ENCODE peak calls at places on chromosomes 16 and 17, in five cellular contexts. One of them, this sample, is unnamed.

GRCh38 chr17:8337802-8338744 is 1.6 kb upstream of the ODF4 start:
- DNase-seq in heart right ventricle: no peak
- DNase-seq in naive thymus-derived CD4-positive, alpha-beta T cell: no peak
- DNase-seq in HCT116: no peak
- DNase-seq in transverse colon: no peak
- DNase-seq in this sample: no peak

GRCh38 chr17:83189673-83190385 is 110.4 kb downstream of the METRNL start:
- DNase-seq in heart right ventricle: no peak
- DNase-seq in transverse colon: no peak
- DNase-seq in naive thymus-derived CD4-positive, alpha-beta T cell: no peak
- DNase-seq in HCT116: no peak
- DNase-seq in this sample: peak; percentile 75

GRCh38 chr16:56289412-56289811 is 98.1 kb downstream of the GNAO1 start:
- DNase-seq in HCT116: no peak
- DNase-seq in heart right ventricle: no peak
- DNase-seq in transverse colon: no peak
- DNase-seq in naive thymus-derived CD4-positive, alpha-beta T cell: no peak
- DNase-seq in this sample: no peak

GRCh38 chr17:13558588-13558987 is 43.1 kb downstream of the HS3ST3A1 start:
- DNase-seq in naive thymus-derived CD4-positive, alpha-beta T cell: no peak
- DNase-seq in HCT116: no peak
- DNase-seq in transverse colon: no peak
- DNase-seq in heart right ventricle: no peak
- DNase-seq in this sample: no peak

GRCh38 chr16:1678500-1679098 is 520 bp downstream of the JPT2 start:
- DNase-seq in heart right ventricle: peak; percentile 17
- DNase-seq in naive thymus-derived CD4-positive, alpha-beta T cell: peak; percentile 29
- DNase-seq in transverse colon: peak; percentile 51
- DNase-seq in HCT116: no peak
- DNase-seq in this sample: no peak

GRCh38 chr16:52621651-52622050 is 74.7 kb upstream of the TOX3 start:
- DNase-seq in transverse colon: no peak
- DNase-seq in HCT116: no peak
- DNase-seq in naive thymus-derived CD4-positive, alpha-beta T cell: no peak
- DNase-seq in heart right ventricle: no peak
- DNase-seq in this sample: no peak

GRCh38 chr17:48560452-48560817 is 15.5 kb upstream of the HOXB2 start:
- DNase-seq in heart right ventricle: no peak
- DNase-seq in naive thymus-derived CD4-positive, alpha-beta T cell: no peak
- DNase-seq in HCT116: no peak
- DNase-seq in transverse colon: no peak
- DNase-seq in this sample: no peak

GRCh38 chr16:87765473-87765775 is 362 bp downstream of the KLHDC4 start:
- DNase-seq in heart right ventricle: no peak
- DNase-seq in naive thymus-derived CD4-positive, alpha-beta T cell: peak; percentile 54
- DNase-seq in transverse colon: peak; percentile 15
- DNase-seq in HCT116: no peak
- DNase-seq in this sample: no peak

GRCh38 chr16:86653289-86654006 is 75.1 kb downstream of the FOXL1 start:
- DNase-seq in heart right ventricle: peak; percentile 43
- DNase-seq in transverse colon: no peak
- DNase-seq in HCT116: no peak
- DNase-seq in naive thymus-derived CD4-positive, alpha-beta T cell: no peak
- DNase-seq in this sample: no peak

GRCh38 chr17:59406808-59407381 is 75.4 kb downstream of the YPEL2 start:
- DNase-seq in naive thymus-derived CD4-positive, alpha-beta T cell: no peak
- DNase-seq in transverse colon: no peak
- DNase-seq in HCT116: no peak
- DNase-seq in heart right ventricle: peak; percentile 37
- DNase-seq in this sample: no peak

GRCh38 chr17:76491271-76492184 is 9.7 kb downstream of the RHBDF2 start:
- DNase-seq in HCT116: no peak
- DNase-seq in transverse colon: peak; percentile 32
- DNase-seq in naive thymus-derived CD4-positive, alpha-beta T cell: no peak
- DNase-seq in heart right ventricle: no peak
- DNase-seq in this sample: no peak

GRCh38 chr17:81509048-81509686 is 3.4 kb downstream of the ACTG1 start:
- DNase-seq in transverse colon: peak; percentile 48
- DNase-seq in naive thymus-derived CD4-positive, alpha-beta T cell: peak; percentile 31
- DNase-seq in HCT116: no peak
- DNase-seq in heart right ventricle: no peak
- DNase-seq in this sample: no peak

GRCh38 chr16:85662036-85662812 is 26.5 kb downstream of the GINS2 start:
- DNase-seq in HCT116: no peak
- DNase-seq in transverse colon: no peak
- DNase-seq in naive thymus-derived CD4-positive, alpha-beta T cell: no peak
- DNase-seq in heart right ventricle: no peak
- DNase-seq in this sample: no peak

GRCh38 chr16:14063618-14064581 is 7.2 kb upstream of the MRTFB start:
- DNase-seq in heart right ventricle: no peak
- DNase-seq in transverse colon: no peak
- DNase-seq in HCT116: no peak
- DNase-seq in naive thymus-derived CD4-positive, alpha-beta T cell: no peak
- DNase-seq in this sample: no peak

GRCh38 chr17:64262422-64263260 is at the start of gene TEX2:
- DNase-seq in transverse colon: peak; percentile 66
- DNase-seq in HCT116: no peak
- DNase-seq in naive thymus-derived CD4-positive, alpha-beta T cell: peak; percentile 71
- DNase-seq in heart right ventricle: peak; percentile 47
- DNase-seq in this sample: peak; percentile 89

GRCh38 chr16:27352026-27352425 is 38.3 kb downstream of the IL4R start:
- DNase-seq in HCT116: no peak
- DNase-seq in heart right ventricle: no peak
- DNase-seq in naive thymus-derived CD4-positive, alpha-beta T cell: no peak
- DNase-seq in transverse colon: no peak
- DNase-seq in this sample: no peak

GRCh38 chr17:5422505-5422904 is 2.5 kb downstream of the RPAIN start:
- DNase-seq in HCT116: peak; percentile 35
- DNase-seq in heart right ventricle: no peak
- DNase-seq in transverse colon: no peak
- DNase-seq in naive thymus-derived CD4-positive, alpha-beta T cell: no peak
- DNase-seq in this sample: no peak

GRCh38 chr16:86495357-86495701 is 15.0 kb upstream of the FOXF1 start:
- DNase-seq in HCT116: no peak
- DNase-seq in transverse colon: no peak
- DNase-seq in heart right ventricle: no peak
- DNase-seq in naive thymus-derived CD4-positive, alpha-beta T cell: no peak
- DNase-seq in this sample: no peak

GRCh38 chr16:52078716-52079655 is 468.0 kb downstream of the TOX3 start:
- DNase-seq in naive thymus-derived CD4-positive, alpha-beta T cell: no peak
- DNase-seq in HCT116: no peak
- DNase-seq in heart right ventricle: no peak
- DNase-seq in transverse colon: no peak
- DNase-seq in this sample: no peak

GRCh38 chr17:63426917-63427308 is 19.2 kb downstream of the CYB561 start:
- DNase-seq in HCT116: no peak
- DNase-seq in naive thymus-derived CD4-positive, alpha-beta T cell: no peak
- DNase-seq in transverse colon: no peak
- DNase-seq in heart right ventricle: no peak
- DNase-seq in this sample: no peak

GRCh38 chr16:57271867-57272495 is 12.5 kb downstream of the PLLP start:
- DNase-seq in naive thymus-derived CD4-positive, alpha-beta T cell: no peak
- DNase-seq in HCT116: no peak
- DNase-seq in transverse colon: no peak
- DNase-seq in heart right ventricle: no peak
- DNase-seq in this sample: no peak

GRCh38 chr16:77974883-77975282 is 47.5 kb upstream of the CLEC3A start:
- DNase-seq in heart right ventricle: no peak
- DNase-seq in naive thymus-derived CD4-positive, alpha-beta T cell: no peak
- DNase-seq in HCT116: no peak
- DNase-seq in transverse colon: no peak
- DNase-seq in this sample: no peak

GRCh38 chr17:2218426-2218825 is 85.2 kb downstream of the SMG6 start:
- DNase-seq in HCT116: no peak
- DNase-seq in transverse colon: no peak
- DNase-seq in heart right ventricle: no peak
- DNase-seq in naive thymus-derived CD4-positive, alpha-beta T cell: no peak
- DNase-seq in this sample: no peak

GRCh38 chr16:11303405-11304138 is 22.4 kb upstream of the PRM1 start:
- DNase-seq in HCT116: no peak
- DNase-seq in heart right ventricle: no peak
- DNase-seq in transverse colon: no peak
- DNase-seq in naive thymus-derived CD4-positive, alpha-beta T cell: no peak
- DNase-seq in this sample: no peak

GRCh38 chr17:54968259-54968953 is at the start of the genes COX11 and STXBP4:
- DNase-seq in HCT116: peak; percentile 98
- DNase-seq in heart right ventricle: peak; percentile 94
- DNase-seq in naive thymus-derived CD4-positive, alpha-beta T cell: peak; percentile 95
- DNase-seq in transverse colon: peak; percentile 96
- DNase-seq in this sample: peak; percentile 94

GRCh38 chr17:54967621-54968258 is 714 bp downstream of the COX11 start:
- DNase-seq in heart right ventricle: no peak
- DNase-seq in naive thymus-derived CD4-positive, alpha-beta T cell: peak; percentile 0
- DNase-seq in HCT116: peak; percentile 31
- DNase-seq in transverse colon: peak; percentile 40
- DNase-seq in this sample: no peak

GRCh38 chr17:54971147-54971546 is 2.6 kb downstream of the STXBP4 start:
- DNase-seq in naive thymus-derived CD4-positive, alpha-beta T cell: no peak
- DNase-seq in HCT116: no peak
- DNase-seq in heart right ventricle: no peak
- DNase-seq in transverse colon: no peak
- DNase-seq in this sample: no peak

GRCh38 chr17:54968954-54969400 is 412 bp downstream of the STXBP4 start:
- DNase-seq in heart right ventricle: peak; percentile 20
- DNase-seq in transverse colon: peak; percentile 28
- DNase-seq in naive thymus-derived CD4-positive, alpha-beta T cell: no peak
- DNase-seq in HCT116: no peak
- DNase-seq in this sample: no peak

DNA sequence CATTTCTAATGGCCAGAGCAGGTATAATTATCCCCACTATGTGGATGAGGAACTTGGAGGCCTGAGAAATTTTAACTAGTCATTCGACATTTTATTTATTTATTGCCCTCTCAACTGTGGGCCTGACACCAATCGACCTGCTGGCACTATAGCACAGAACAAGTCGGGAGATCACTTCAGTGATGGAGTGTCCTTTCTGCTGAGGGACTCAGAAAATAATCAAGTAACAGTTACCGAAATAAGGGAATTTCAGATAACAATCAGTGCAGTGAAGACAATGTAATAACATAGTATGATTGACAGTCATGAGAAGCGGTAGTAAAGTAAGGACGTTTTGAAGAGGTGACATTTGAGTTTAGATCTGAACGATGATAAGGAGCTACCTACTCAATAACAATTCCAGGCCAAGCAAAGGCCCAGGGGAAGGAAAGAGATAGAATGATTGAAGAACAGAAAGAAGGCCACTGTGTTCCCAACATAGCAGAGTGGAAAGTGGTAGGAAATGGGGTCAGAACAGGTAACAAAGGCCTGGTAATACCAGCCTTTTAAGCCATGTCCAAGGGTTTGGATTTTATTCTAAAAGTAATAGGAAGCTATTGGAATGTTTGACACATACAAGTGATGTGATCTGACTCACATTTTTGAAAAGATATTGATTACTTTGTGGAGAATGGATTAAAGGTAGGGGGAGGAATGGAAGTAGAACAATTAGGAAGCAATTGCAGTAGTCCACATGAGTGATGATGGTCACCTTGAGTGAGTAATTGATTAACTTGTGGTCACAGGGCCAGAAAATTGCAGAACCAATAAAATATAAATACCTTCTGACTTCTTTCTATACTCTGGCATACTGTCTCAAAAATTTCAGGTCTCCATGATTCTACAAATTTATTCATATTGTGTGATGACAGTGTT is 1.4 kb downstream of the STXBP4 start:
- DNase-seq in naive thymus-derived CD4-positive, alpha-beta T cell: no peak
- DNase-seq in transverse colon: no peak
- DNase-seq in heart right ventricle: no peak
- DNase-seq in HCT116: no peak
- DNase-seq in this sample: no peak
- H3K4me3 ChIP-seq in naive thymus-derived CD4-positive, alpha-beta T cell: peak overlapping the region; percentile 98
- H3K4me3 ChIP-seq in transverse colon: no peak overlapping the region
- H3K4me3 ChIP-seq in heart right ventricle: peak overlapping the region; percentile 77
- H3K4me3 ChIP-seq in HCT116: peak overlapping the region; percentile 94
- H3K4me3 ChIP-seq in this sample: peak overlapping the region; percentile 92

GRCh38 chr17:79831367-79832210 is 7.7 kb downstream of the CBX4 start:
- DNase-seq in heart right ventricle: peak; percentile 73
- DNase-seq in HCT116: no peak
- DNase-seq in transverse colon: no peak
- DNase-seq in naive thymus-derived CD4-positive, alpha-beta T cell: no peak
- DNase-seq in this sample: peak; percentile 78

GRCh38 chr17:79832211-79833109 is 6.8 kb downstream of the CBX4 start:
- DNase-seq in transverse colon: no peak
- DNase-seq in naive thymus-derived CD4-positive, alpha-beta T cell: no peak
- DNase-seq in HCT116: no peak
- DNase-seq in heart right ventricle: peak; percentile 24
- DNase-seq in this sample: no peak

GRCh38 chr17:79829457-79829856 is 9.8 kb downstream of the CBX4 start:
- DNase-seq in transverse colon: no peak
- DNase-seq in HCT116: no peak
- DNase-seq in naive thymus-derived CD4-positive, alpha-beta T cell: no peak
- DNase-seq in heart right ventricle: no peak
- DNase-seq in this sample: no peak

GRCh38 chr17:79830303-79830702 is 8.9 kb downstream of the CBX4 start:
- DNase-seq in naive thymus-derived CD4-positive, alpha-beta T cell: no peak
- DNase-seq in transverse colon: no peak
- DNase-seq in heart right ventricle: no peak
- DNase-seq in HCT116: no peak
- DNase-seq in this sample: no peak

DNA sequence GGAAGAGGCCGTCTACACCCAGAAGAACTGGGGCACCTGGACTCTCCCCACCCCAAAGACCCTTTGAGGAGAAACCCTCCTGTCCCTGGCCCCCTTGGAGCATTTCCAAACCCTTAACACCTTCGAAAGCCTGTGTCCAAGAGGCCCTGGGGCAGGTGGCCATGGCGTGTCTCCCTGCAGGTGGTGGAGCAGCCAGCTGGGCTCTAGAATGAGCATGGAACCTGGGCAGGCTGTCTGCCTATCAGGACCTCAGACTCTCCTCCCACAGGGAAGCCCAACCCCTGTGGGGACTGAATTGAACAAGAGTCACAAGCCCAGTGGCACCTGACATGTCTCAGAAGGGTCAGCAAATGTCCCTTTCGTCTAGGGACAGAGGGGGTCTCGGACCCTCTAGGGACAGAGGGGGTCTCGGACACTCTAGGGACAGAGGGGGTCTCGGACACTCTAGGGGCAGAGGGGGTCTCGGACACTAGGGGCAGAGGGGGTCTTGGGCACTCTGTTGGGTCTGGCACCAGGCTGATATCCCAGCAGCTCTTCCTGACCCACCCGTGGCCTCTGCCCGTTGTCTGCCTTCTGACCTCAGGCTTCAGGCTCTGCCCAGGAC is 8.4 kb downstream of the CBX4 start:
- DNase-seq in transverse colon: no peak
- DNase-seq in heart right ventricle: no peak
- DNase-seq in HCT116: no peak
- DNase-seq in naive thymus-derived CD4-positive, alpha-beta T cell: no peak
- DNase-seq in this sample: no peak
- H3K27ac ChIP-seq in transverse colon: no peak overlapping the region
- H3K27ac ChIP-seq in heart right ventricle: no peak overlapping the region
- H3K27ac ChIP-seq in HCT116: no peak overlapping the region
- H3K27ac ChIP-seq in naive thymus-derived CD4-positive, alpha-beta T cell: no peak overlapping the region
- H3K27ac ChIP-seq in this sample: no peak overlapping the region

GRCh38 chr16:50743575-50744225 is 1.8 kb downstream of the CYLD start:
- DNase-seq in heart right ventricle: no peak
- DNase-seq in naive thymus-derived CD4-positive, alpha-beta T cell: no peak
- DNase-seq in HCT116: no peak
- DNase-seq in transverse colon: no peak
- DNase-seq in this sample: no peak
- H3K4me3 ChIP-seq in heart right ventricle: peak overlapping the region; percentile 95
- H3K4me3 ChIP-seq in naive thymus-derived CD4-positive, alpha-beta T cell: peak overlapping the region; percentile 59
- H3K4me3 ChIP-seq in HCT116: no peak overlapping the region
- H3K4me3 ChIP-seq in transverse colon: no peak overlapping the region
- H3K4me3 ChIP-seq in this sample: peak overlapping the region; percentile 90

GRCh38 chr17:69450131-69450530 is 35.6 kb downstream of the MAP2K6 start:
- DNase-seq in transverse colon: no peak
- DNase-seq in naive thymus-derived CD4-positive, alpha-beta T cell: no peak
- DNase-seq in HCT116: no peak
- DNase-seq in heart right ventricle: no peak
- DNase-seq in this sample: no peak
- H3K27ac ChIP-seq in transverse colon: no peak overlapping the region
- H3K27ac ChIP-seq in naive thymus-derived CD4-positive, alpha-beta T cell: no peak overlapping the region
- H3K27ac ChIP-seq in HCT116: no peak overlapping the region
- H3K27ac ChIP-seq in heart right ventricle: no peak overlapping the region
- H3K27ac ChIP-seq in this sample: peak overlapping the region; percentile 76